ENCODE peak calls at places on chromosomes 6 and 20, in four cellular contexts. One of them, this sample, is unnamed.
A peak's percentile ranks its signal among the peaks of the same experiment; 100 is the strongest.

GRCh38 chr6:5499644-5500306 is 238.5 kb downstream of the FARS2 start:
- DNase-seq in H1: no peak
- DNase-seq in HCT116: no peak
- DNase-seq in SK-N-SH: no peak
- DNase-seq in this sample: no peak

GRCh38 chr20:50826121-50826520 is 31.3 kb downstream of the BCAS4 start:
- DNase-seq in H1: no peak
- DNase-seq in HCT116: no peak
- DNase-seq in SK-N-SH: no peak
- DNase-seq in this sample: no peak

GRCh38 chr6:165615629-165616028 is 47.4 kb downstream of the PDE10A start:
- DNase-seq in H1: no peak
- DNase-seq in HCT116: no peak
- DNase-seq in SK-N-SH: no peak
- DNase-seq in this sample: no peak

GRCh38 chr6:408599-409102 is 17.1 kb downstream of the IRF4 start:
- DNase-seq in H1: no peak
- DNase-seq in HCT116: peak; percentile 53
- DNase-seq in SK-N-SH: peak; percentile 61
- DNase-seq in this sample: peak; percentile 78

GRCh38 chr20:49236301-49236700 is 17.1 kb downstream of the DDX27 start:
- DNase-seq in H1: no peak
- DNase-seq in HCT116: no peak
- DNase-seq in SK-N-SH: no peak
- DNase-seq in this sample: no peak

GRCh38 chr6:18323935-18324707 is 59.8 kb upstream of the DEK start:
- DNase-seq in H1: no peak
- DNase-seq in HCT116: peak; percentile 35
- DNase-seq in SK-N-SH: peak; percentile 64
- DNase-seq in this sample: peak; percentile 34

GRCh38 chr20:57440678-57441509 is 49.7 kb downstream of the RBM38 start:
- DNase-seq in H1: no peak
- DNase-seq in HCT116: no peak
- DNase-seq in SK-N-SH: peak; percentile 88
- DNase-seq in this sample: no peak

GRCh38 chr6:10363911-10364310 is 51.0 kb downstream of the TFAP2A start:
- DNase-seq in H1: no peak
- DNase-seq in HCT116: no peak
- DNase-seq in SK-N-SH: no peak
- DNase-seq in this sample: no peak

GRCh38 chr6:56988145-56988544 is 33.2 kb downstream of the BEND6 start:
- DNase-seq in H1: no peak
- DNase-seq in HCT116: no peak
- DNase-seq in SK-N-SH: no peak
- DNase-seq in this sample: no peak

GRCh38 chr6:11596640-11597237 is 59.2 kb downstream of the TMEM170B start:
- DNase-seq in H1: no peak
- DNase-seq in HCT116: no peak
- DNase-seq in SK-N-SH: no peak
- DNase-seq in this sample: no peak

GRCh38 chr6:3418521-3419060 is 38.3 kb downstream of the SLC22A23 start:
- DNase-seq in H1: no peak
- DNase-seq in HCT116: no peak
- DNase-seq in SK-N-SH: no peak
- DNase-seq in this sample: no peak

GRCh38 chr6:107185570-107185969 is 70.3 kb upstream of the BEND3 start:
- DNase-seq in H1: no peak
- DNase-seq in HCT116: no peak
- DNase-seq in SK-N-SH: peak; percentile 41
- DNase-seq in this sample: no peak

GRCh38 chr6:43290905-43291355 is 7.1 kb upstream of the SLC22A7 start:
- DNase-seq in H1: no peak
- DNase-seq in HCT116: no peak
- DNase-seq in SK-N-SH: no peak
- DNase-seq in this sample: no peak

GRCh38 chr6:129498950-129499870 is 210.8 kb downstream of the ARHGAP18 start:
- DNase-seq in H1: no peak
- DNase-seq in HCT116: peak; percentile 67
- DNase-seq in SK-N-SH: peak; percentile 9
- DNase-seq in this sample: peak; percentile 53

GRCh38 chr6:127026247-127026646 is 92.2 kb upstream of the RSPO3 start:
- DNase-seq in H1: no peak
- DNase-seq in HCT116: peak; percentile 37
- DNase-seq in SK-N-SH: no peak
- DNase-seq in this sample: no peak

GRCh38 chr20:49603209-49603627 is 35.3 kb upstream of the PTGIS start:
- DNase-seq in H1: no peak
- DNase-seq in HCT116: no peak
- DNase-seq in SK-N-SH: peak; percentile 47
- DNase-seq in this sample: no peak

GRCh38 chr6:124854338-124854922 is 107.8 kb upstream of the RNF217 start:
- DNase-seq in H1: no peak
- DNase-seq in HCT116: no peak
- DNase-seq in SK-N-SH: no peak
- DNase-seq in this sample: no peak

GRCh38 chr6:110398778-110399177 is 16.6 kb downstream of the DDO start:
- DNase-seq in H1: no peak
- DNase-seq in HCT116: no peak
- DNase-seq in SK-N-SH: no peak
- DNase-seq in this sample: no peak

GRCh38 chr6:98036344-98036743 is 753.3 kb upstream of the MMS22L start:
- DNase-seq in H1: no peak
- DNase-seq in HCT116: no peak
- DNase-seq in SK-N-SH: no peak
- DNase-seq in this sample: no peak

GRCh38 chr6:73548458-73549446 is 27.9 kb upstream of the EEF1A1 start:
- DNase-seq in H1: no peak
- DNase-seq in HCT116: no peak
- DNase-seq in SK-N-SH: no peak
- DNase-seq in this sample: no peak

GRCh38 chr6:134619789-134620188 is 301.9 kb upstream of the SGK1 start:
- DNase-seq in H1: no peak
- DNase-seq in HCT116: no peak
- DNase-seq in SK-N-SH: no peak
- DNase-seq in this sample: no peak

GRCh38 chr6:6006428-6007310 is at the start of gene NRN1:
- DNase-seq in H1: peak; percentile 54
- DNase-seq in HCT116: no peak
- DNase-seq in SK-N-SH: peak; percentile 71
- DNase-seq in this sample: no peak

GRCh38 chr6:105474234-105474633 is 71.4 kb upstream of the PREP start:
- DNase-seq in H1: no peak
- DNase-seq in HCT116: no peak
- DNase-seq in SK-N-SH: no peak
- DNase-seq in this sample: no peak

DNA sequence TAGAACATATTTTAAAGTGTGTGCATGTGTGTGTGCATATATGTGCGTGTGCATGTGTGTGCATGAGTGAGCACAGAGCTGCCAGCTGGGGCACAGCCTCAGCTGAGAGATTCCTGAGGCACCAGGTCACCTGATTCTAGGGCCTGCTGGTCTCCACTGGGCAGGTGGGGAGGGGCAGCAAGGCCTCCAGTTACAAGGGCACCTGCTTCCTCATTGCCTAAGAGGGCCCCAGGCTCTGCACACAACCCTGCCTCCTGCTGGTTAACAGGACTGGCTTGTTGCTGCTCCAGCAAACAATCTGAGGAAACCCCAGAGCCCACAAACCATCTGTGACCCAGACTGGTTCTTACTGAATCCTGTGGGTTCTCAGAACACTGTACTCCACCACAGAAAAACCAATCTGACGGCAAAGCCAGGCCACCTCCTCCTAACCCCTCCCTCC is 22.9 kb upstream of the UBE2J1 start:
- DNase-seq in H1: peak; percentile 78
- DNase-seq in HCT116: no peak
- DNase-seq in SK-N-SH: peak; percentile 60
- DNase-seq in this sample: no peak
- TF ChIP-seq JUND in H1: no peak
- TF ChIP-seq JUND in HCT116: no peak
- TF ChIP-seq JUND in SK-N-SH: no peak
- TF ChIP-seq JUND in this sample: no peak

GRCh38 chr20:24747881-24748595 is 201.0 kb upstream of the CST7 start:
- DNase-seq in H1: no peak
- DNase-seq in HCT116: no peak
- DNase-seq in SK-N-SH: no peak
- DNase-seq in this sample: no peak
- TF ChIP-seq JUND in H1: no peak
- TF ChIP-seq JUND in HCT116: no peak
- TF ChIP-seq JUND in SK-N-SH: no peak
- TF ChIP-seq JUND in this sample: no peak

GRCh38 chr20:53425930-53426329 is 167.7 kb downstream of the ZNF217 start:
- DNase-seq in H1: no peak
- DNase-seq in HCT116: no peak
- DNase-seq in SK-N-SH: no peak
- DNase-seq in this sample: no peak
- TF ChIP-seq JUND in H1: no peak
- TF ChIP-seq JUND in HCT116: no peak
- TF ChIP-seq JUND in SK-N-SH: no peak
- TF ChIP-seq JUND in this sample: no peak

DNA sequence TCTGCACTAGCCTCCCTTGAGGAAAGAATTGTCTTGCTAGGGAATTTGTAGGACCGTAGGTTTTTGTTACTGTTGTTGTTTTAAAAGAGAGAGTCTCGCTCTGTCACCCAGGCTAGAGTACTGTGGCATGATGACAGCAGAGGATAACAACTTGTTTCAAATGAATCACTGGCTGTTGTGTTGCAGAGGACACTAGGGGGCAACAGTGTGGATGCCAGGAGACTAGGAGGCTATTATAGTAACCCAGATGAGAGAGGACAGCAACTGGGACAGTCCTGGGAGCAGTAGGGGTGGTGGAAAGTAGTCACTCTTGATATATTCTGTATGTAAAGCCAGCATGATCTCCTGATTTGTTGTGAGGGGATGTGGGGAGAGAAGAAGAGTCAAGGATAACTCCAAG is 41.8 kb upstream of the LAMA4 start:
- DNase-seq in H1: peak; percentile 46
- DNase-seq in HCT116: peak; percentile 27
- DNase-seq in SK-N-SH: no peak
- DNase-seq in this sample: no peak
- TF ChIP-seq JUND in H1: no peak
- TF ChIP-seq JUND in HCT116: no peak
- TF ChIP-seq JUND in SK-N-SH: no peak
- TF ChIP-seq JUND in this sample: no peak

GRCh38 chr20:35489717-35490116 is 34.3 kb downstream of the CEP250 start:
- DNase-seq in H1: no peak
- DNase-seq in HCT116: no peak
- DNase-seq in SK-N-SH: no peak
- DNase-seq in this sample: no peak
- TF ChIP-seq JUND in H1: no peak
- TF ChIP-seq JUND in HCT116: no peak
- TF ChIP-seq JUND in SK-N-SH: no peak
- TF ChIP-seq JUND in this sample: no peak

This sample was measured in T47D.